ENCODE peak calls at places on chromosomes 4 and X, in five cellular contexts. One of them, this sample, is unnamed.

GRCh38 chr4:34108456-34108855 is 2135.9 kb downstream of the ARAP2 start:
- DNase-seq in astrocyte of the hippocampus: peak
- DNase-seq in AML-193: no peak
- DNase-seq in GM13977: no peak
- DNase-seq in activated effector memory CD4-positive, alpha-beta T cell treated with anti-CD3 and anti-CD28 coated beads, Interleukin-2, amount 50 U/mL, for 16 hours: no peak
- DNase-seq in this sample: no peak

GRCh38 chrX:7515681-7516413 is 327.1 kb upstream of the VCX start:
- DNase-seq in astrocyte of the hippocampus: peak
- DNase-seq in activated effector memory CD4-positive, alpha-beta T cell treated with anti-CD3 and anti-CD28 coated beads, Interleukin-2, amount 50 U/mL, for 16 hours: no peak
- DNase-seq in GM13977: no peak
- DNase-seq in AML-193: no peak
- DNase-seq in this sample: no peak

GRCh38 chr4:113504422-113504821 is 257.1 kb downstream of the CAMK2D start:
- DNase-seq in AML-193: no peak
- DNase-seq in GM13977: no peak
- DNase-seq in astrocyte of the hippocampus: no peak
- DNase-seq in activated effector memory CD4-positive, alpha-beta T cell treated with anti-CD3 and anti-CD28 coated beads, Interleukin-2, amount 50 U/mL, for 16 hours: no peak
- DNase-seq in this sample: no peak

GRCh38 chr4:109559625-109559982 is 442 bp upstream of the MCUB start:
- DNase-seq in astrocyte of the hippocampus: peak
- DNase-seq in activated effector memory CD4-positive, alpha-beta T cell treated with anti-CD3 and anti-CD28 coated beads, Interleukin-2, amount 50 U/mL, for 16 hours: peak
- DNase-seq in GM13977: peak
- DNase-seq in AML-193: peak
- DNase-seq in this sample: peak

GRCh38 chrX:19017271-19017670 is 33.4 kb upstream of the PHKA2 start:
- DNase-seq in astrocyte of the hippocampus: peak
- DNase-seq in activated effector memory CD4-positive, alpha-beta T cell treated with anti-CD3 and anti-CD28 coated beads, Interleukin-2, amount 50 U/mL, for 16 hours: no peak
- DNase-seq in AML-193: no peak
- DNase-seq in GM13977: peak
- DNase-seq in this sample: peak

GRCh38 chrX:42533761-42534160 is 244.2 kb downstream of the PPP1R2C start:
- DNase-seq in astrocyte of the hippocampus: no peak
- DNase-seq in GM13977: no peak
- DNase-seq in activated effector memory CD4-positive, alpha-beta T cell treated with anti-CD3 and anti-CD28 coated beads, Interleukin-2, amount 50 U/mL, for 16 hours: no peak
- DNase-seq in AML-193: no peak
- DNase-seq in this sample: no peak

GRCh38 chr4:72701987-72702819 is 133.2 kb upstream of the ADAMTS3 start:
- DNase-seq in astrocyte of the hippocampus: peak
- DNase-seq in activated effector memory CD4-positive, alpha-beta T cell treated with anti-CD3 and anti-CD28 coated beads, Interleukin-2, amount 50 U/mL, for 16 hours: no peak
- DNase-seq in GM13977: peak
- DNase-seq in AML-193: peak
- DNase-seq in this sample: peak

GRCh38 chr4:121698119-121698732 is 1.4 kb upstream of the ANXA5 start:
- DNase-seq in astrocyte of the hippocampus: no peak
- DNase-seq in GM13977: no peak
- DNase-seq in AML-193: no peak
- DNase-seq in activated effector memory CD4-positive, alpha-beta T cell treated with anti-CD3 and anti-CD28 coated beads, Interleukin-2, amount 50 U/mL, for 16 hours: no peak
- DNase-seq in this sample: no peak

GRCh38 chrX:68953331-68953730 is 124.5 kb downstream of the EFNB1 start:
- DNase-seq in AML-193: no peak
- DNase-seq in activated effector memory CD4-positive, alpha-beta T cell treated with anti-CD3 and anti-CD28 coated beads, Interleukin-2, amount 50 U/mL, for 16 hours: no peak
- DNase-seq in astrocyte of the hippocampus: no peak
- DNase-seq in GM13977: no peak
- DNase-seq in this sample: no peak

This sample was measured in GM13976.